ENCODE peak calls at places on chromosomes 6 and 20, in five cellular contexts. A is lower lobe of right lung, L is A549, P is HCT116, H is thoracic aorta. K is an unnamed sample. For H3K9me3, the result is how much of the 10 kb centered on the place peaks cover.

GRCh38 chr6:120055071-120055470 is 705.5 kb upstream of the MAN1A1 start:
- DNase-seq in A (no peak), L (no peak), P (no peak), H (no peak), K (no peak)

GRCh38 chr6:1382883-1383728 is 6.3 kb upstream of the FOXF2 start:
- DNase-seq in A (no peak), L (no peak), P (no peak), H (no peak), K (no peak)

GRCh38 chr6:124197148-124197547 is 393.5 kb downstream of the NKAIN2 start:
- DNase-seq in A (no peak), L (no peak), P (no peak), H (no peak), K (no peak)

GRCh38 chr20:8994045-8994444 is 74.8 kb upstream of the PLCB4 start:
- DNase-seq in A (no peak), L (no peak), P (no peak), H (no peak), K (no peak)

GRCh38 chr6:55082021-55082420 is 92.3 kb upstream of the HCRTR2 start:
- DNase-seq in A (no peak), L (no peak), P (no peak), H (no peak), K (no peak)

GRCh38 chr6:167907837-167908681 is 81.3 kb downstream of the AFDN start:
- DNase-seq in A (no peak), L (peak), P (peak), H (no peak), K (no peak)

GRCh38 chr20:17171750-17172149 is 55.1 kb upstream of the PCSK2 start:
- DNase-seq in A (no peak), L (no peak), P (no peak), H (no peak), K (no peak)

GRCh38 chr20:51542033-51542893 is at the start of gene NFATC2:
- DNase-seq in A (peak), L (no peak), P (no peak), H (no peak), K (no peak)

GRCh38 chr6:11386323-11386722 is 151.2 kb upstream of the TMEM170B start:
- DNase-seq in A (no peak), L (no peak), P (no peak), H (no peak), K (no peak)

GRCh38 chr6:16903470-16903869 is 142.2 kb upstream of the ATXN1 start:
- DNase-seq in A (no peak), L (no peak), P (no peak), H (no peak), K (peak)

GRCh38 chr6:142885182-142885867 is 59.7 kb downstream of the HIVEP2 start:
- DNase-seq in A (no peak), L (peak), P (peak), H (no peak), K (peak)

GRCh38 chr6:142306736-142307135 is 4.9 kb downstream of the ADGRG6 start:
- DNase-seq in A (no peak), L (no peak), P (no peak), H (no peak), K (no peak)

GRCh38 chr20:16441526-16442164 is 131.6 kb downstream of the KIF16B start:
- DNase-seq in A (no peak), L (no peak), P (no peak), H (no peak), K (no peak)

GRCh38 chr20:59644371-59644939 is 40.1 kb downstream of the PHACTR3 start:
- DNase-seq in A (no peak), L (no peak), P (no peak), H (no peak), K (no peak)

GRCh38 chr20:59645316-59645715 is 41.0 kb downstream of the PHACTR3 start:
- DNase-seq in A (no peak), L (no peak), P (no peak), H (no peak), K (peak)

GRCh38 chr20:59646487-59646886 is 42.1 kb downstream of the PHACTR3 start:
- DNase-seq in A (no peak), L (no peak), P (no peak), H (no peak), K (no peak)

GRCh38 chr20:59645761-59646171 is 41.4 kb downstream of the PHACTR3 start:
- DNase-seq in A (no peak), L (no peak), P (no peak), H (no peak), K (no peak)

GRCh38 chr20:59643616-59644061 is 39.3 kb downstream of the PHACTR3 start:
- DNase-seq in A (no peak), L (no peak), P (no peak), H (no peak), K (no peak)
- H3K9me3 ChIP-seq in A (under half), L (under half), P (under half), H (under half), K (under half)

GRCh38 chr20:57213924-57214323 is 52.5 kb downstream of the BMP7 start:
- DNase-seq in A (no peak), L (no peak), P (no peak), H (no peak), K (no peak)
- H3K4me3 ChIP-seq in A (no peak), L (no peak), P (no peak), H (no peak), K (no peak)

DNA sequence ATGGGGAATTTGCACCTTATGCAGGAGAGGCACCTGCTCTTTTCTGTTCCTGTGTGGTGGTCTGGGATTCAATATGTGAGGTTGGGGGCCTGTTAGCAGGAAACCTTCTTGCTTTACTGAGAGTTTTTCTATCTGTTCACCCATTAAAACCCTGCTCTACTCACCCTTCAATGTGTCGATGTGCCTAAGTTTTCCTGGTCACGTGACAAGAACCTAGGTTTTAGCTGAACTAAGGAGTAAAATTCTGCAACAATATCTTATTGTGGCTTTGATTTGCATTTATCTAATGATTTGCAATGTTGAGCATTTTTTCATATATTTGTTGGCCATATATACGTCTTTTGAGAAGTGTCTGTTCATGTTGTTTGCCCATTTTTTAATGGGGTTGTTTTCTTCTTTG is 979.9 kb downstream of the HACE1 start:
- DNase-seq in A (no peak), L (no peak), P (no peak), H (no peak), K (no peak)
- H3K9me3 ChIP-seq in A (under half), L (under half), P (under half), H (under half), K (under half)

GRCh38 chr20:40687384-40688128 is 1.5 kb downstream of the MAFB start:
- DNase-seq in A (peak), L (no peak), P (no peak), H (no peak), K (no peak)
- H3K4me3 ChIP-seq in A (peak), L (no peak), P (no peak), H (peak), K (no peak)

GRCh38 chr6:56347526-56347925 is 100.1 kb upstream of the COL21A1 start:
- DNase-seq in A (no peak), L (no peak), P (no peak), H (no peak), K (no peak)

GRCh38 chr6:56343295-56343694 is 95.9 kb upstream of the COL21A1 start:
- DNase-seq in A (no peak), L (no peak), P (no peak), H (no peak), K (no peak)

GRCh38 chr6:56346958-56347357 is 99.6 kb upstream of the COL21A1 start:
- DNase-seq in A (no peak), L (no peak), P (no peak), H (no peak), K (no peak)

GRCh38 chr6:56348578-56348977 is 101.2 kb upstream of the COL21A1 start:
- DNase-seq in A (no peak), L (no peak), P (no peak), H (no peak), K (no peak)

DNA sequence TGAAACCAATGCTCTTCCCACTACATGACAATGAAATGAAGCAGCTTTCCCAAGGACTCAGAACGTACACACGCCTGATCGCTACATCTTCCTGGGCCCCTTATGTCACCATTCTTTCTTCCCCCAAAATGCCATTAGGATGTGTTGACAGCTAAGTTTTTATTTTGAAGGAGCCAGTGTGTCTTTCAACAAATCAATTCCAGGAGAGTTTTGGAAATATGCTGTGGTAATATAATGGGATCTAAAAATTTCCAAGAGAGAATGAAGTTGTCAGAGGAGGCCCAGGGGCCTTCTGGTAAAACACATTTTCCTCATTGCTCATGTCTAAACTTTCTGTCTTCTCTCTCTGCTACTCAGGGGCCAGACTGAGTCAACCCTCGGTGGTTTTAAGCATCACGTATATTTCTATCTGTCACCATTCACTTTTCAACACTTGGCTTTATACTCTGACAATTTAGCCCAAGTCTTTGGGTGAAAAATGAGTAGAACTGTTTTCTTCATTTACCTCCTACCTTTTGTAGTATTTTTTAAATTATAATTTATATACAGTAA is 98.2 kb upstream of the COL21A1 start:
- DNase-seq in A (no peak), L (no peak), P (no peak), H (no peak), K (no peak)
- H3K9me3 ChIP-seq in A (under half), L (under half), P (under half), H (under half), K (under half)

DNA sequence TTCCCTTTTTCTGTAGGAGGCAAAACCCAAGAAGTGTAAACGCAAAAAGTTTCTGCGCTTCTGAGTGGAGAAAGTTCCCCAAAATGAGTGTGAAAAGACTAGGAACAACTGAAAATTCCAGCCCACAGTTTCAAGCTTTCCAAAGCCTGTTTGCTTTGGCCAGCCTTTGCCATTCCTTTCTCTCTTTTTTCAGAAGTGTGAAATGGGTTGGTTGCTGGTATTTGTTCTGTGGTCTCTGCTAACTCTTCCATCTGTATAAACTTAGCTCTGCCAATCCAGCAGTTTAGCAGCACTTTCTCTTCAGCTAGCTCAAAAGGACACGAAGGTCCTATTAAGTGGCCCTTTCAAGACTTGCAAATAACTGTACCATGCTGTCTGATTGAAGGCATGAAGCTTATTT is 491.3 kb downstream of the MAFB start:
- DNase-seq in A (no peak), L (no peak), P (no peak), H (no peak), K (no peak)
- H3K4me3 ChIP-seq in A (no peak), L (no peak), P (no peak), H (peak), K (no peak)